ENCODE peak calls at places on chromosome 9, in four cellular contexts. U is sigmoid colon; C is tibial nerve; R is CD4-positive, CD25-positive, alpha-beta regulatory T cell. Y is an unnamed sample.

GRCh38 chr9:70392189-70392588 is 22.3 kb downstream of the KLF9 start:
- DNase-seq in U (no peak), C (no peak), R (no peak), Y (no peak)

GRCh38 chr9:91177081-91177480 is 184.6 kb downstream of the AUH start:
- DNase-seq in U (no peak), C (no peak), R (no peak), Y (peak)

GRCh38 chr9:109640232-109641078 is 139.5 kb upstream of the PALM2AKAP2 start:
- DNase-seq in U (peak), C (no peak), R (no peak), Y (no peak)

GRCh38 chr9:13383216-13383615 is 103.7 kb upstream of the MPDZ start:
- DNase-seq in U (no peak), C (no peak), R (no peak), Y (no peak)

GRCh38 chr9:18793122-18793521 is 239.9 kb downstream of the SAXO1 start:
- DNase-seq in U (no peak), C (no peak), R (no peak), Y (no peak)

GRCh38 chr9:9719373-9720112 is 893.3 kb downstream of the PTPRD start:
- DNase-seq in U (no peak), C (no peak), R (no peak), Y (no peak)

GRCh38 chr9:3900673-3901318 is 375.0 kb upstream of the RFX3 start:
- DNase-seq in U (no peak), C (no peak), R (no peak), Y (no peak)

GRCh38 chr9:20646656-20647055 is 24.4 kb upstream of the MLLT3 start:
- DNase-seq in U (no peak), C (no peak), R (no peak), Y (no peak)

GRCh38 chr9:13160051-13160450 is 119.4 kb downstream of the MPDZ start:
- DNase-seq in U (no peak), C (no peak), R (no peak), Y (no peak)

GRCh38 chr9:109444771-109445320 is 53.3 kb downstream of the PTPN3 start:
- DNase-seq in U (no peak), C (no peak), R (no peak), Y (no peak)

GRCh38 chr9:131394464-131395026 is 659 bp downstream of the PRRC2B start:
- DNase-seq in U (peak), C (peak), R (peak), Y (no peak)

GRCh38 chr9:129580211-129580915 is 40.5 kb downstream of the C9orf50 start:
- DNase-seq in U (no peak), C (no peak), R (no peak), Y (no peak)

GRCh38 chr9:115943591-115944165 is 209.9 kb upstream of the PAPPA start:
- DNase-seq in U (no peak), C (no peak), R (no peak), Y (no peak)

GRCh38 chr9:131015876-131016397 is 7.0 kb downstream of the LAMC3 start:
- DNase-seq in U (no peak), C (no peak), R (no peak), Y (no peak)

GRCh38 chr9:95736891-95737522 is 138.5 kb upstream of the ERCC6L2 start:
- DNase-seq in U (no peak), C (no peak), R (no peak), Y (no peak)

GRCh38 chr9:8856686-8857329 is 1057.2 kb upstream of the DMAC1 start:
- DNase-seq in U (no peak), C (no peak), R (no peak), Y (no peak)

GRCh38 chr9:108919517-108919916 is 14.4 kb downstream of the ELP1 start:
- DNase-seq in U (no peak), C (no peak), R (no peak), Y (no peak)

GRCh38 chr9:23829580-23830458 is 3.8 kb upstream of the ELAVL2 start:
- DNase-seq in U (no peak), C (no peak), R (no peak), Y (no peak)

GRCh38 chr9:34988218-34989055 is 1.1 kb upstream of the DNAJB5 start:
- DNase-seq in U (no peak), C (no peak), R (peak), Y (peak)

GRCh38 chr9:125784286-125785049 is 37.3 kb downstream of the PBX3 start:
- DNase-seq in U (no peak), C (no peak), R (no peak), Y (no peak)

GRCh38 chr9:117121331-117121730 is 293.5 kb downstream of the ASTN2 start:
- DNase-seq in U (no peak), C (no peak), R (no peak), Y (no peak)

GRCh38 chr9:129289131-129289731 is 111.2 kb upstream of the IER5L start:
- DNase-seq in U (peak), C (no peak), R (no peak), Y (peak)

DNA sequence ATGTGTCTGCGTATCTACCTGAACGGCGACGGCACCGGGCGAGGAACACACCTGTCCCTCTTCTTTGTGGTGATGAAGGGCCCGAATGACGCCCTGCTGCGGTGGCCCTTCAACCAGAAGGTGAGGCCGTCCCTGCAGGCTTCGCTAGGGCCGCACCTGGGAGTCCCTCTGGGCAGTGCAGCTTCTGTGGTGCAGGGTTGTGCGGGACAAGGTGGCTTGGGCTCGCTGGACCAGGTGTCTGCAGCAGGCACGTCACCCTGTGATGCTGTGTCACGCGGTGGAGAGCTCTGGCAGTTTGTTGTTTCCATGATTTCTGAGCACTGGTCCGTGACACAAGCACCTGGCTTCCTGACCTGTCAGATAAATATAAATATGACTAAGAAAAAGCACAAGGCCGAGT is 20.7 kb downstream of the FBXW5 start:
- DNase-seq in U (no peak), C (no peak), R (no peak), Y (no peak)
- H3K27ac ChIP-seq in U (no peak), C (no peak), R (no peak), Y (no peak)

GRCh38 chr9:107127608-107128007 is 155.5 kb upstream of the RAD23B start:
- DNase-seq in U (no peak), C (no peak), R (no peak), Y (no peak)

GRCh38 chr9:107136296-107136695 is 146.8 kb upstream of the RAD23B start:
- DNase-seq in U (no peak), C (no peak), R (no peak), Y (no peak)

DNA sequence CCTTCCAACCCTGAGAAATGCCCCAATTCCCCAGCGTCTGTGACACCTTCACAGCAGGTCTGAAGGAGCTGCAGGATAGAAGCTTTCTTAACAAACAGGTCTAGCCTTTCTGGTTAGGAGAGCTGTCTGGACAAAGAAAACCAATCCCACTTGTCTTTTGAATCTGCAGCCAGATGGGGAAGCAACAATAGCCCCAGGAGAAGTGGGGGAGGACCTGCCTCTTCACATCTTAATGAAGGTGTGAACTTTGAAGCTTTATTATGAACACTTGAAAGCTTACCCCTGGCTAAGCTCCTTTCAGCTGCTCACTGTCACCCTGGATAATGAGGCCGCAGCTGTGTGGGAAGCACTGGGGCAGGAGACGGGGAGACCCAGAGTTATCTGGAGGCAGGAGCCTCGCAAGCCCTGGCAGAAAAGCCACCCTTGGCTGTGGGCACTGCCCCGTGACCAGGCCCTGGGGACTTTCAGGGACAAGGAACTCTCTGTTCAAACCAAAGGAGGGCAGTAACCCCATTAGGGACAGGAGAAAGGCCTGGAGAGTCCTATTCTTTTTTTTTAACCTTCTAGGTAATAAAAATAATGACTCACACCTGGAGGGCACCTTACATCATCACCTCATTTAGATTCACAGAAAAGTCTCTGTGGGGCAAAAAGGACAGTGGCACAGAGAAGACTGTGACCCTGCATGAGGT is 151.8 kb upstream of the RAD23B start:
- DNase-seq in U (no peak), C (no peak), R (no peak), Y (no peak)
- H3K4me3 ChIP-seq in U (no peak), C (no peak), R (no peak), Y (no peak)

DNA sequence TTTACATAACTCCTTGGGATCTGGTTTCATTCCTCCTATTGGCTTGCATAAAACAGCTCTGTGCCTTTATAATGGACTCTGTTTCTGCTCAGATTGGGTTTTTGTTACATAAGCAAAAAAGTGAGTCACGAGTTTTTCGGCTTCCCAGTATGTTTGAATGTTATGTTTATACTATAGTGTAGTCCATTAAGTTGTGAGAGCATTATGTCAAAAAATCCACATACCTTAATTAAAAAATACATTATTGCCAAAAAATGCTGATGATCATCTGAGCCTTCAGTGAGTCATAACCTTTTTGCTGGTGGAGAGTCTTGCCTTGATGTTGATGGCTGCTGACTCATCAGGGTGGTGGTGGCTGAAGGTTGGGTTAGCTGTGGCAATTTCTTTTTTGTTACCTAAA is 144.6 kb downstream of the CCDC171 start:
- DNase-seq in U (no peak), C (no peak), R (no peak), Y (no peak)
- H3K27ac ChIP-seq in U (no peak), C (no peak), R (no peak), Y (no peak)

GRCh38 chr9:113682297-113682771 is 193.8 kb upstream of the ZNF618 start:
- DNase-seq in U (peak), C (peak), R (no peak), Y (peak)
- H3K4me3 ChIP-seq in U (no peak), C (no peak), R (no peak), Y (peak)

DNA sequence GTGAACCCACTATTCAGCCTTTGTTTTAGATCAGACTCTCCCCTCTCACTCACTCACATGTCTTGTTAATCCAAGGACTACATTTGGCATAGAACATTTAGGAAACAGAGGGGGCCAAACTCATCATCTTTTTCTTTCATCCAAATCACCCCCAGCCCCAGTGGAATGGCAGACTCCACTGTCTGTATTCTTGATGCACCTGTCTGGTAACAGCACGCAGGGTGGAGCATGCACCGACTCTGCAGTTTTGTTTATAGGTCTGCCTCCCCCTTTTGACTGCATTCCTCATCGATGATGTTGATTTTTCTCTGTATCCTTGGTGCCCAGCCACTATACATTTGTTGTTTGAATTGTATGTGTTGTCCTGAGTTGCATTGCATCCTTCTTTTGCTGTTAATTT is 66.0 kb downstream of the ANGPTL2 start:
- DNase-seq in U (no peak), C (no peak), R (no peak), Y (no peak)
- H3K27ac ChIP-seq in U (no peak), C (no peak), R (no peak), Y (no peak)

GRCh38 chr9:137218754-137219271 is 3.2 kb downstream of the RNF208 start:
- DNase-seq in U (no peak), C (no peak), R (no peak), Y (no peak)
- H3K4me3 ChIP-seq in U (no peak), C (no peak), R (no peak), Y (no peak)

DNA sequence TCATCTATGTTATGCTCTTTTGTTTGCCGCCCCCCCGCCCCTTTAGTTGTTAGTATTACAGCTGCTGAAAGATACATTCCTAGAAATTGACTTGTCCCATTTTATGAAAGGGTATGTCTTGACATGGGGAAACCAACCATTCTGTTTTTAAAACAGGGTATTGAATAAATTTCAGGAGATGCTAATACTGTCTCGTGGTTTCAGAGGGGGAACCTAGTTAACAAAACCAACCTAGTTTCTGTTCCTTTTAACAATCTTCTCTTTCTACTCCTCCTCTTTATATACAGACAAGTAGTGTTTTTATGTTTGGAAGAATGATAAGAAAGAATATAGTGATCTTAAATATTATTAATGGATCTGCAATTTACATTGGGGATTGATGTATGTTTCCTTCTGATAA is 3.5 kb downstream of the PIP5K1B start:
- DNase-seq in U (no peak), C (no peak), R (no peak), Y (no peak)
- H3K27ac ChIP-seq in U (no peak), C (no peak), R (no peak), Y (no peak)